ENCODE peak calls at places on chromosomes 12 and 14, in six cellular contexts. F is A549, Q is IMR-90, K is K562, N is HepG2, T is GM12878. M is an unnamed sample.

GRCh38 chr12:18576104-18576622 is 161.6 kb downstream of the PLCZ1 start:
- DNase-seq in Q (peak; percentile 44), K (no peak), T (no peak), F (no peak), N (no peak), M (no peak)

GRCh38 chr12:2960996-2961616 is 1.9 kb downstream of the TEAD4 start:
- DNase-seq in F (no peak), Q (peak; percentile 18), N (no peak), K (no peak), T (no peak), M (no peak)

GRCh38 chr12:131941987-131942341 is 7.8 kb upstream of the EP400 start:
- DNase-seq in K (no peak), F (no peak), T (no peak), N (no peak), Q (no peak), M (no peak)

GRCh38 chr14:103186241-103186835 is 63.1 kb downstream of the TNFAIP2 start:
- DNase-seq in K (no peak), F (no peak), Q (no peak), T (no peak), N (no peak), M (no peak)

GRCh38 chr14:35878272-35879140 is 52.4 kb downstream of the BRMS1L start:
- DNase-seq in K (no peak), N (no peak), F (peak; percentile 74), T (no peak), Q (peak; percentile 93), M (no peak)

GRCh38 chr12:114096461-114096860 is 130.3 kb upstream of the RBM19 start:
- DNase-seq in K (no peak), T (no peak), Q (peak; percentile 31), F (no peak), N (no peak), M (no peak)

GRCh38 chr14:104931771-104932675 is 7.3 kb downstream of the PLD4 start:
- DNase-seq in N (no peak), Q (no peak), K (no peak), T (no peak), F (no peak), M (no peak)

GRCh38 chr12:54019924-54020586 is 8.2 kb upstream of the HOXC6 start:
- DNase-seq in F (no peak), N (no peak), T (no peak), Q (no peak), K (no peak), M (no peak)

GRCh38 chr14:105168496-105168978 is at the start of gene JAG2:
- DNase-seq in N (no peak), F (peak; percentile 79), Q (no peak), K (no peak), T (no peak), M (peak; percentile 75)

GRCh38 chr12:118315821-118316220 is 56.9 kb downstream of the TAOK3 start:
- DNase-seq in T (no peak), Q (no peak), N (no peak), F (no peak), K (no peak), M (no peak)

GRCh38 chr12:50764861-50765324 is 992 bp downstream of the ATF1 start:
- DNase-seq in F (peak; percentile 72), T (no peak), K (no peak), N (peak; percentile 89), Q (peak; percentile 35), M (no peak)

GRCh38 chr12:80979251-80979650 is 41.5 kb upstream of the LIN7A start:
- DNase-seq in N (no peak), F (no peak), T (no peak), Q (no peak), K (no peak), M (no peak)

GRCh38 chr12:93022603-93023340 is 93.7 kb upstream of the EEA1 start:
- DNase-seq in T (no peak), F (no peak), K (no peak), N (no peak), Q (peak; percentile 41), M (no peak)

GRCh38 chr12:4701863-4702262 is 18.3 kb upstream of the GALNT8 start:
- DNase-seq in Q (no peak), F (no peak), T (no peak), K (no peak), N (no peak), M (no peak)

GRCh38 chr12:108403952-108404351 is 64.8 kb upstream of the CMKLR1 start:
- DNase-seq in K (no peak), N (no peak), T (no peak), F (no peak), Q (no peak), M (no peak)

GRCh38 chr14:23245282-23245681 is 7.5 kb downstream of the RNF212B start:
- DNase-seq in T (no peak), K (no peak), Q (no peak), F (no peak), N (peak; percentile 37), M (no peak)

GRCh38 chr14:90344920-90345557 is 13.3 kb upstream of the NRDE2 start:
- DNase-seq in N (no peak), K (no peak), Q (peak; percentile 11), T (no peak), F (no peak), M (no peak)

GRCh38 chr12:55780695-55781094 is 36.8 kb downstream of the SARNP start:
- DNase-seq in Q (peak; percentile 57), F (no peak), N (no peak), K (no peak), T (no peak), M (no peak)

GRCh38 chr12:96445743-96446655 is 43.4 kb upstream of the CFAP54 start:
- DNase-seq in Q (peak; percentile 99), T (peak; percentile 53), K (peak; percentile 23), N (no peak), F (peak; percentile 24), M (no peak)

GRCh38 chr14:56894591-56894991 is 84.3 kb upstream of the OTX2 start:
- DNase-seq in Q (no peak), F (no peak), N (no peak), T (no peak), K (no peak), M (no peak)

GRCh38 chr12:109293106-109293505 is 16.0 kb downstream of the FOXN4 start:
- DNase-seq in K (no peak), N (no peak), T (no peak), F (no peak), Q (no peak), M (no peak)

GRCh38 chr12:105741786-105742566 is 396.8 kb downstream of the NUAK1 start:
- DNase-seq in Q (peak; percentile 83), N (no peak), K (no peak), T (no peak), F (no peak), M (no peak)

GRCh38 chr12:15225136-15225535 is 3.9 kb upstream of the RERG start:
- DNase-seq in F (no peak), N (no peak), T (no peak), Q (no peak), K (no peak), M (no peak)

GRCh38 chr12:15230137-15230536 is 8.9 kb upstream of the RERG start:
- DNase-seq in F (no peak), Q (no peak), N (no peak), T (no peak), K (no peak), M (no peak)

GRCh38 chr12:15230751-15231150 is 9.5 kb upstream of the RERG start:
- DNase-seq in Q (no peak), N (no peak), T (no peak), F (no peak), K (no peak), M (no peak)

GRCh38 chr12:15231493-15231892 is 10.3 kb upstream of the RERG start:
- DNase-seq in F (no peak), T (no peak), K (no peak), Q (no peak), N (no peak), M (no peak)

DNA sequence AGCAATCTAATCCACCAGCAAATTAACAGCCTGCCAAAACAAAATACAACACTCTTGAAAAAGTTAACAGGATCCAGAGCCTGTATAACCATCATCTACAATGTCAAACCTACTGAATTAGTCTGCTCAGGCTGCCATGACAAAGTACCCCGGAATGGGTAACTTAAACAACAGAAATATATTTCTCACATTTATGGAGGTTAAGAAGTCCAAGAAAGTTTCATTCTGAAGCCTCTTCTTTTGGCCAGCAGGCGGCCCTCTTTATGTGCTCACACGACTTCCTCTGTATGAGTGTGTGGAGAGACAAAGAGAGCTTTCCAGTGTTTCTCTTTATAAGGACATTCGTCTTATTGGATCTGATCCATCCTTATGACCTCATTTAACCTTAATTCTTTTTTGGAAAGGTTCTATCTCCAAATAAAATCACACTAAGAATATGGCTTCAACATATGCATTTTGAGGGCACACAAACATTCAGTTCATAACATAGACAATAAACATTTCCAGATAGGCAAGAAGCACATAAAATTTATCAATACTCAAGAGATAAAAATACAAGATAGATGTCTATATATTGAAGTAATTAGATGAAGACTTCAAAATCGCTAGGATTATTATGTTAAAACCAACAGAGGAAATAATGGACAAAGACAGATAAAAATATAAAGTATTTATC is 5.9 kb upstream of the RERG start:
- DNase-seq in Q (peak; percentile 33), T (no peak), F (peak; percentile 61), N (peak; percentile 42), K (peak; percentile 10), M (peak; percentile 39)
- TF ChIP-seq BHLHE40 in Q (no peak), T (no peak), F (no peak), N (no peak), K (no peak), M (no peak)

GRCh38 chr14:32010561-32011188 is 66.4 kb upstream of the ARHGAP5 start:
- DNase-seq in N (peak; percentile 92), K (peak; percentile 39), F (peak; percentile 95), T (no peak), Q (peak; percentile 67), M (no peak)
- TF ChIP-seq BHLHE40 in N (no peak), K (no peak), F (no peak), T (no peak), Q (no peak), M (no peak)

GRCh38 chr12:79298511-79298910 is 392.3 kb downstream of the PAWR start:
- DNase-seq in N (no peak), F (peak; percentile 42), T (no peak), K (no peak), Q (peak; percentile 21), M (no peak)
- TF ChIP-seq BHLHE40 in N (no peak), F (no peak), T (no peak), K (no peak), Q (no peak), M (no peak)

GRCh38 chr14:101064121-101064661 is 160.7 kb upstream of the RTL1 start:
- DNase-seq in K (no peak), Q (no peak), F (no peak), N (no peak), T (no peak), M (no peak)

GRCh38 chr14:101061411-101062064 is 158.0 kb upstream of the RTL1 start:
- DNase-seq in F (no peak), K (no peak), Q (no peak), N (no peak), T (no peak), M (no peak)

GRCh38 chr14:101062611-101063010 is 159.1 kb upstream of the RTL1 start:
- DNase-seq in F (no peak), Q (peak; percentile 66), T (no peak), K (no peak), N (no peak), M (no peak)

GRCh38 chr14:101062065-101062450 is 158.5 kb upstream of the RTL1 start:
- DNase-seq in F (no peak), K (no peak), Q (no peak), N (no peak), T (no peak), M (no peak)

DNA sequence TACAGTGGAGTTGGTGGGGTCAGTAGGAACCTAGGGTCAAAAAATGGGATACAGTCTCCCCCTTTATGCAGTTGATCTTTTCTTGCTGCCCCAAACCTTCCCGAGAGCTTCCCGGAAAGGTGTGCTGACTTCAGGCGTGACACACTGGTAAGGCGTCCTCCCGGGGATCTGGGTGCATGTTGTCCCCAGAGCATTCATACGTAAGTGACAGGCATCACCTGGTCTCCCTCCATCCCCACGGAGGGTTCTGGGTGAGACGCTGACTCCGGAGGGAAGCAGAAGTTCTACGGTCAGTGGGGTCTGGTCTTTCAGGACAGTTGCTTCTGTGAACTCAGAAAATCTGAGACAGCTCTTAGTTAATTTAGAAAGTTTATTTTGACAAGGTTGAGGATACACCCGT is 159.6 kb upstream of the RTL1 start:
- DNase-seq in Q (no peak), N (no peak), F (no peak), T (no peak), K (no peak), M (no peak)
- TF ChIP-seq BHLHE40 in Q (no peak), N (no peak), F (no peak), T (no peak), K (no peak), M (no peak)

M was measured in HEK293T.